ENCODE peak calls at places on chromosomes 2 and 18, in eight cellular contexts. M, A, Z, N, O, I, E and Q are unnamed samples. For H3K4me1, the result is how much of the 10 kb centered on the place peaks cover.

GRCh38 chr18:70132999-70133398 is 72.5 kb downstream of the RTTN start:
- DNase-seq in M (no peak), A (no peak), Z (no peak), N (no peak), O (no peak), I (no peak), E (peak), Q (peak)

GRCh38 chr2:200575957-200576356 is 9.9 kb upstream of the AOX1 start:
- DNase-seq in M (no peak), A (no peak), Z (no peak), N (no peak), O (no peak), I (no peak), E (peak), Q (no peak)

GRCh38 chr2:217915706-217916105 is 87.1 kb downstream of the TNS1 start:
- DNase-seq in M (no peak), A (no peak), Z (no peak), N (no peak), O (no peak), I (no peak), E (no peak), Q (no peak)

GRCh38 chr2:156517419-156517818 is 81.2 kb downstream of the GPD2 start:
- DNase-seq in M (no peak), A (no peak), Z (no peak), N (no peak), O (no peak), I (no peak), E (peak), Q (peak)

GRCh38 chr2:25323042-25323514 is 18.6 kb downstream of the DNMT3A start:
- DNase-seq in M (peak), A (no peak), Z (no peak), N (peak), O (no peak), I (no peak), E (peak), Q (no peak)

GRCh38 chr2:1930956-1931914 is 186.9 kb upstream of the PXDN start:
- DNase-seq in M (no peak), A (no peak), Z (no peak), N (no peak), O (no peak), I (no peak), E (no peak), Q (no peak)

GRCh38 chr2:98946875-98947274 is 10.8 kb upstream of the CRACDL start:
- DNase-seq in M (peak), A (no peak), Z (no peak), N (no peak), O (no peak), I (no peak), E (no peak), Q (no peak)

GRCh38 chr18:59402432-59403090 is 43.5 kb upstream of the LMAN1 start:
- DNase-seq in M (peak), A (peak), Z (peak), N (peak), O (peak), I (peak), E (peak), Q (peak)

GRCh38 chr18:24274822-24275221 is 122.8 kb downstream of the OSBPL1A start:
- DNase-seq in M (no peak), A (no peak), Z (peak), N (no peak), O (no peak), I (no peak), E (no peak), Q (no peak)

GRCh38 chr2:72883356-72883962 is 3.7 kb upstream of the SPR start:
- DNase-seq in M (no peak), A (no peak), Z (peak), N (peak), O (peak), I (no peak), E (peak), Q (peak)

GRCh38 chr2:189312211-189312610 is 129.1 kb upstream of the WDR75 start:
- DNase-seq in M (no peak), A (no peak), Z (no peak), N (no peak), O (no peak), I (no peak), E (no peak), Q (no peak)

GRCh38 chr2:61950133-61950560 is 44.7 kb downstream of the COMMD1 start:
- DNase-seq in M (no peak), A (no peak), Z (no peak), N (no peak), O (no peak), I (no peak), E (peak), Q (no peak)
- H3K27ac ChIP-seq in M (no peak), A (no peak), Z (peak), N (no peak), O (no peak), I (no peak), E (no peak), Q (no peak)

GRCh38 chr2:172329404-172330059 is 97.9 kb upstream of the ITGA6 start:
- DNase-seq in M (no peak), A (no peak), Z (peak), N (no peak), O (no peak), I (no peak), E (no peak), Q (no peak)

GRCh38 chr2:172326211-172326509 is 101.2 kb upstream of the ITGA6 start:
- DNase-seq in M (no peak), A (no peak), Z (no peak), N (no peak), O (no peak), I (no peak), E (no peak), Q (no peak)

GRCh38 chr2:172323256-172323655 is 104.1 kb upstream of the ITGA6 start:
- DNase-seq in M (no peak), A (no peak), Z (no peak), N (no peak), O (no peak), I (no peak), E (peak), Q (peak)

GRCh38 chr2:172328103-172328835 is 99.1 kb upstream of the ITGA6 start:
- DNase-seq in M (no peak), A (no peak), Z (no peak), N (no peak), O (no peak), I (no peak), E (peak), Q (no peak)

DNA sequence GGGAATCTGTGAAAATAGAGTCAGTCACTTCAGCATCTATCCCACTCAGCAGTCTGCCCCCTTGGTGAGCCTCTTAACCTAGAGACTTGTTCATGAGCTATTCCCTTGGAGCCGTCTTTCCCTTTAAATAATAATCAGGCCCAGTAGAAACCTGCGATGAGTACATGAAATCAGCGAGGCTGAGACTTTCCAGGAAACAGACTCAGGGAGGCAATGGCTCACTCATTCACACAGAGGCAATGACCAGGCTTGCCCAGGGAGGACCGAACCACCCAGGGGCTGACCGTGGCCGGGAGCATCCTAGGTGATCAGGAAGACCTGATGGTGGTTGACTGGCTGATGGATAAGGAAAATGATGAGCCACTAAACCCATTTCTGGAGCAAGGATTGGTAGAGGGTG is 103.2 kb upstream of the ITGA6 start:
- DNase-seq in M (no peak), A (no peak), Z (no peak), N (no peak), O (no peak), I (no peak), E (no peak), Q (no peak)
- TF ChIP-seq CTCF in M (no peak), A (no peak), Z (no peak), N (no peak), O (no peak), I (no peak), E (no peak), Q (no peak)

GRCh38 chr18:13581055-13581454 is 145.3 kb downstream of the FAM210A start:
- DNase-seq in M (no peak), A (no peak), Z (no peak), N (no peak), O (no peak), I (no peak), E (no peak), Q (no peak)

GRCh38 chr18:13579874-13580273 is 146.5 kb downstream of the FAM210A start:
- DNase-seq in M (no peak), A (no peak), Z (no peak), N (no peak), O (no peak), I (no peak), E (no peak), Q (no peak)

GRCh38 chr18:13580351-13580750 is 146.0 kb downstream of the FAM210A start:
- DNase-seq in M (no peak), A (no peak), Z (no peak), N (no peak), O (no peak), I (no peak), E (no peak), Q (no peak)

GRCh38 chr18:13582283-13582682 is 144.1 kb downstream of the FAM210A start:
- DNase-seq in M (no peak), A (no peak), Z (no peak), N (no peak), O (no peak), I (no peak), E (no peak), Q (no peak)

DNA sequence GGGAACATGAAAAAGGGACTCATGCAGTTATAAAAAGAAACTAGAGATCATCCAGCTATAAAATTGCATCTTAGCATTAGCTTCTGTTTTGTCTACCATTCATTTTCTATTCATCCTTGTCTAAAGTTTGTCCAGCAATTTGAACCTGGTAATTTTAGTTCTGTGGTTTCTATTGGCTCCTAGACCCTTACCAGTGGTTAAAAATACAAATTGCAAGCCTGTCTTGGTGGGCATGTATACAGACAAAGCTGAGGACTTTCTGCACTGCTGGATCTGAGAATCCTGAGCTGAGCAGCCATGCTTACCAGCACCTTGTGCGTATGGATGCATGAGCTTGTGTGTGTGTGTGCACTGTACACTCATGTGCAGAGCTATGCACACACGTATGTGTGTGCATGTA is 144.9 kb downstream of the FAM210A start:
- DNase-seq in M (no peak), A (no peak), Z (no peak), N (no peak), O (no peak), I (no peak), E (no peak), Q (no peak)
- H3K4me1 ChIP-seq in M (under half), A (under half), Z (under half), N (under half), O (under half), I (under half), E (under half), Q (under half)

GRCh38 chr2:231665208-231665921 is 43.0 kb upstream of the PTMA start:
- DNase-seq in M (no peak), A (no peak), Z (no peak), N (no peak), O (no peak), I (no peak), E (no peak), Q (no peak)
- H3K27ac ChIP-seq in M (peak), A (peak), Z (peak), N (peak), O (peak), I (peak), E (peak), Q (no peak)

GRCh38 chr2:235030126-235030525 is 78.3 kb downstream of the SH3BP4 start:
- DNase-seq in M (no peak), A (no peak), Z (no peak), N (no peak), O (no peak), I (no peak), E (no peak), Q (no peak)
- TF ChIP-seq CTCF in M (no peak), A (no peak), Z (no peak), N (no peak), O (no peak), I (no peak), E (no peak), Q (no peak)

DNA sequence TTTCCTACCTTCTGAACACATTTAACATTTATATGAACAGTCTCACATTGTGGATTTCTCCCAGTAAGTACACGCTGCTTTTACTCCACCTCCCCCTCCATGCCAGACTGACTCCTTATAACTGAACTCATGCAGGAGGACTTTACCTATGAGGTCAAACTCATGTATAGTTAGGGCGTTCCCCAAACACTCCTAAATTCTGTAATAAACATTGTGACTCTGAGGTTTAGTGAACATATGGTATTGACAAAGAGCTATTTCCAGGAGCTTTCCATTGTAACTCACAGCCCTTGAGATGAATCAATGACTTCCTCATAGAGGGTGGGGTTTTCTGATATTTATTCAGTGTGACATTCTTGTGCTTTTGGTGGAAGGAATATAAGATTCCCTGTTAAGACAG is 337.4 kb upstream of the SLC14A2 start:
- DNase-seq in M (no peak), A (no peak), Z (no peak), N (no peak), O (no peak), I (no peak), E (no peak), Q (no peak)
- H3K4me1 ChIP-seq in M (under half), A (under half), Z (under half), N (under half), O (under half), I (under half), E (under half), Q (under half)

GRCh38 chr2:46802665-46803550 is 112.7 kb downstream of the MCFD2 start:
- DNase-seq in M (no peak), A (no peak), Z (no peak), N (no peak), O (no peak), I (no peak), E (no peak), Q (no peak)
- H3K27ac ChIP-seq in M (no peak), A (no peak), Z (peak), N (no peak), O (no peak), I (no peak), E (peak), Q (peak)

DNA sequence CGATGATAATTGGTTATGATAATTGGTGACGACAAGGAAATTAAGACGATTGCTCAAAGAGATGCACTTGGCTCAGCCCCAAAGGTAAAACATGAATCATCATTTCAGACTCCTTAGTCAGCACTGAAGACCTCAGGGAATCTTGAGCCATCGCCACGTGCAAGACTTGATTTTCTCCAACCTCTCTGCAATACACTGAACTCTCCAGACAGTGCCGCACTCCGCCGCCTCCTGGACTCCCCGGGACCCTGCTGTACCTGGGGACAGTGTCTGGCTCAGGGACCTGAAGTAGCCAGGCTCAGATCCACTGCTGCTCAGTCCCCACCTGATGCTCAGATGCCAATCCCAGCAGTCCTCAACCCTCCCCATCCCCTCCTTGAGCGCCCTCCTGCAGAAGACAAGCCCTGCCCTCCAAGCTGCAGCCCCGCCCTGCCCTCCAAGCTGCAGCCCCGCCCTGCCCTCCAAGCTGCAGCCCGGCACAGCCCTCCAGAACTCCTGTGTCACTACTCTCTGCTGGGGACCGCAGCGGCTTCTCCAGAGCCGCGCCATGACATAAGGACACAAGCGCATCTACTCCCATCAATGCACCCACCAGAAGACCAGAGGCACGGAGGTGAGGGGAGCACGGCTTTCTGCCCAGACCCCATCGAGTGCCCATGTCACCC is 1.1 kb downstream of the TMEM18 start:
- DNase-seq in M (peak), A (peak), Z (no peak), N (peak), O (peak), I (peak), E (peak), Q (peak)
- TF ChIP-seq CTCF in M (peak), A (peak), Z (no peak), N (peak), O (no peak), I (peak), E (peak), Q (peak)

GRCh38 chr2:206515580-206515979 is 72.2 kb downstream of the ADAM23 start:
- DNase-seq in M (no peak), A (no peak), Z (no peak), N (no peak), O (no peak), I (no peak), E (no peak), Q (no peak)
- H3K4me1 ChIP-seq in M (under half), A (under half), Z (under half), N (under half), O (under half), I (under half), E (under half), Q (under half)